ENCODE peak calls at places on chromosomes 5 and 9, in four cellular contexts. U, I, H and Z are unnamed samples.

GRCh38 chr9:72013188-72013877 is 47.1 kb downstream of the C9orf57 start:
- DNase-seq in H (no peak), U (no peak), I (no peak), Z (no peak)

GRCh38 chr9:125493861-125494554 is 213.0 kb downstream of the MAPKAP1 start:
- DNase-seq in H (no peak), I (no peak), U (no peak), Z (no peak)

GRCh38 chr5:106966686-106967315 is 703.9 kb downstream of the EFNA5 start:
- DNase-seq in I (no peak), U (no peak), H (no peak), Z (no peak)

GRCh38 chr9:6944093-6944551 is 186.3 kb downstream of the KDM4C start:
- DNase-seq in U (no peak), I (no peak), H (peak), Z (peak)

GRCh38 chr5:12795333-12795663 is 891.1 kb upstream of the CTNND2 start:
- DNase-seq in I (no peak), H (no peak), U (no peak), Z (no peak)

GRCh38 chr5:37740331-37741066 is 99.3 kb downstream of the GDNF start:
- DNase-seq in H (no peak), U (no peak), I (no peak), Z (no peak)

GRCh38 chr5:121138495-121138907 is 674.4 kb downstream of the PRR16 start:
- DNase-seq in H (no peak), U (no peak), I (no peak), Z (peak)

GRCh38 chr9:97954550-97954989 is 16.6 kb upstream of the HEMGN start:
- DNase-seq in U (peak), I (peak), H (peak), Z (peak)

GRCh38 chr9:93235278-93235960 is 51.5 kb downstream of the WNK2 start:
- DNase-seq in H (no peak), I (no peak), U (no peak), Z (no peak)

GRCh38 chr5:101687630-101688029 is 608.5 kb downstream of the SLCO4C1 start:
- DNase-seq in I (no peak), U (no peak), H (no peak), Z (peak)

GRCh38 chr5:315488-316209 is 5.9 kb upstream of the AHRR start:
- DNase-seq in H (no peak), I (no peak), U (no peak), Z (no peak)

GRCh38 chr5:89263846-89264245 is 380.9 kb upstream of the MEF2C start:
- DNase-seq in H (no peak), U (no peak), I (no peak), Z (no peak)

GRCh38 chr5:1462358-1462757 is 17.1 kb upstream of the SLC6A3 start:
- DNase-seq in H (no peak), U (no peak), I (no peak), Z (no peak)

GRCh38 chr5:657570-657969 is 35.6 kb downstream of the TPPP start:
- DNase-seq in U (no peak), H (no peak), I (no peak), Z (peak)

GRCh38 chr5:163473613-163474243 is 13.3 kb downstream of the HMMR start:
- DNase-seq in H (no peak), I (no peak), U (no peak), Z (peak)

GRCh38 chr9:684055-684949 is 157.2 kb upstream of the DMRT1 start:
- DNase-seq in H (peak), U (no peak), I (no peak), Z (peak)

GRCh38 chr9:132144708-132145365 is 17.0 kb upstream of the NTNG2 start:
- DNase-seq in U (no peak), I (no peak), H (peak), Z (peak)

GRCh38 chr5:36070687-36071571 is 4.2 kb upstream of the UGT3A2 start:
- DNase-seq in I (no peak), H (no peak), U (no peak), Z (no peak)

GRCh38 chr9:22446950-22447606 is 454 bp downstream of the DMRTA1 start:
- DNase-seq in I (peak), U (no peak), H (peak), Z (peak)
- TF ChIP-seq CTCF in I (peak), U (peak), H (peak), Z (no peak)

GRCh38 chr5:157821405-157821804 is 37.5 kb downstream of the CLINT1 start:
- DNase-seq in H (no peak), U (no peak), I (no peak), Z (no peak)

GRCh38 chr5:157823655-157824054 is 35.3 kb downstream of the CLINT1 start:
- DNase-seq in I (no peak), U (no peak), H (no peak), Z (no peak)

GRCh38 chr5:157819502-157820125 is 39.3 kb downstream of the CLINT1 start:
- DNase-seq in H (no peak), U (peak), I (no peak), Z (no peak)

GRCh38 chr5:157820593-157821252 is 38.2 kb downstream of the CLINT1 start:
- DNase-seq in U (peak), H (peak), I (peak), Z (peak)

DNA sequence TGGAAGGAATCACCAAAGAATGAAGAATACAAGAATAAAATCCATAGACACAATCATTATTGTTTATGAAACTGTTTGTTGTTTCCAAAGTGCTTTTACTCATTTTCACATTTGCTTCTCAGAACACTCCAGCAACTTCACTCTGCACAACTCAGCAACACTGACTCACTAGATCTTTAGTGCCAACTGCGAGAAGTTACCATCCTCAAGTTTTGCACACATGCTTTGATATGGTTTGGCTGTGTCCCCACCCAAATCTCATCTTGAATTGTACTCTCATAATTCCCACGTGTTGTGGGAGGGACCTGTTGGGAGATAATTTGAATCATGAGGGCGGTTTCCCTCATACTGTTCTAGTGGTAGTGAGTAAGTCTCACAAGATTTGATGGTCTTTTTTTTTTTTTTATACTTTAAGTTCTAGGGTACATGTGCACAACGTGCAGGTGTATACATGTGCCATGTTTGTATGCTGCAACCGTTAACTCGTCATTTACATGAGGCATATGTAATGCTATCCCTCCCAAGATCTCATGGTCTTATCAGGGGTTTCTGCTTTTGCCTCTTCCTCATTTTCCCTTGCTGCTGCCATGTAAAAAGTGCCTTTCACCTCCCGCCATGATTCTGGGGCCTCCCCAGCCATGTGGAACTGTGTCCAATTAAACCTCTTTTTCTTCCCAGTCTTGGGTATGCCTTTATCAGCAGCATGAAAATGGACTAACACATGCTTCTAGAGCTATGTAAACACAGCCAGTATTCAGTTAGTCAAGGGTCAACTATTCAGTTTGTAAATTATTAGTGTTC is 36.9 kb downstream of the CLINT1 start:
- DNase-seq in U (peak), H (peak), I (no peak), Z (peak)
- TF ChIP-seq CTCF in U (no peak), H (no peak), I (no peak), Z (no peak)

DNA sequence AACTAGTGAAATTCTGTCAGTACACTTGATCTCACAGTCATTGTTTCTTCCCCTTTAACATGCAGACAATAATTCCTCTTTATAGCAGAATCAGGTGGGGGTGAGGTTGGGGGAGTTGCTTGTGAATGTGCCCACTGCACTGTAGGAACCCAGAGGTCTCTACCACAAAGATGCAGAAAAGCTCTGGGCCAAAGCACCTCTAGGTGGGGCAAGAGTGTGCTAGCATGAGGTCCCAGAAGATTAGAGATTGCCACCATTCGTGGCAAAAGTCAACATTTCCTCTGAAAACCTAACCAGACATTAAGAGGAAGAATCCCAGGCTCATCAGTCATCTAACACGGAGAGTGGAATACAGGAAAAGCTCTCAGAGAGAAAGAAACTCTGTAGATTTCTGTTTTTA is 74.5 kb downstream of the PTCD2 start:
- DNase-seq in H (no peak), U (no peak), I (no peak), Z (peak)
- TF ChIP-seq CTCF in H (peak), U (peak), I (no peak), Z (no peak)

GRCh38 chr9:123551636-123552203 is 195.7 kb downstream of the CRB2 start:
- DNase-seq in I (no peak), H (no peak), U (no peak), Z (no peak)
- TF ChIP-seq CTCF in I (no peak), H (no peak), U (no peak), Z (no peak)

GRCh38 chr9:1837453-1838084 is 177.6 kb upstream of the SMARCA2 start:
- DNase-seq in I (peak), U (peak), H (peak), Z (peak)
- TF ChIP-seq CTCF in I (no peak), U (peak), H (peak), Z (peak)

GRCh38 chr9:135514342-135515082 is 6.7 kb upstream of the LCN1 start:
- DNase-seq in H (no peak), U (no peak), I (no peak), Z (no peak)

GRCh38 chr9:135513351-135513846 is 7.8 kb upstream of the LCN1 start:
- DNase-seq in I (no peak), U (no peak), H (no peak), Z (no peak)

GRCh38 chr9:135515083-135515511 is 6.1 kb upstream of the LCN1 start:
- DNase-seq in I (no peak), U (no peak), H (no peak), Z (no peak)

GRCh38 chr9:135512241-135512603 is 9.0 kb upstream of the LCN1 start:
- DNase-seq in U (no peak), I (no peak), H (no peak), Z (no peak)

GRCh38 chr9:135512904-135513303 is 8.3 kb upstream of the LCN1 start:
- DNase-seq in H (no peak), U (no peak), I (no peak), Z (no peak)
- TF ChIP-seq CTCF in H (no peak), U (no peak), I (no peak), Z (no peak)

DNA sequence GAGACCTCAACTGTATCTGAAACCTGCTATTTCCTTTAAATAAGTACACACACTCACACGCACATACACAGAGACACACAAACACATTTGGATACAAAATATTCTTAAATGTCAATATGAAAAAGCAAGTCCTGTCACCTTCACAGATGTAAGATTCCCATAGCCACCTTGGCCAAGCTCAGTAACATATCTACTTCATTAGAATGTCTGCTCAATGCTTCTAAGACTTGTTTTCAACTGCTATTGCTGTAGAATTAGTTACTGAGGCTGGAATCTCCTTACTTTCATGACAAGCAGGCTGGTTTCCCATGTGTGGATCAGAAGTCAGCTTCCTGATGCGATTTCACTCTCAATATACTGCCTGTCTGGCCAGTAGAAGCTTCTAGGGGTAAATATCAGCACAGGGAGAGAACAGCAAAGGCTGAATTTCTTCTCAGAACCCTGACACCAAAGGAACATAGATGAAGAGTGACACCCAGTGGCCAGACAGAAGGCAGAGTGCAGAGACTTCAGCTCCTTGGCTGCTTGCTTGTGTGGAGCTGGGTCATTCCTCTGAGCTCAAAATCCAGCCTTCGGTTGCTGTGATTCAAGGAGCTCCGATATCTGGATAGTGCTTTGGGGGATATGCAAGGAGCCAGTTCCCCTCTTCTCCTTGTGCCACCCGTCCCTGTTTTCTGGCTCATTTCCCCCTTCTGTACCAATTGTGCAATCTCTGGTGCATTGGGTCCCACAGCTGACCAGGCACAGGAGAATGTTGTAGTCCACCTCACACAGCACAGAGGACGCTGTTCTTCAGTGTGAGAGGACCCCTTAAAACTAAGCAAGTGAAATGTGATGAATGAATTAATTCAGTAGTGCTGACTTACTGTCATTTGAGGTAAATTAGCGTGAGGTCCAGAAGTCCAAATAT is 26.6 kb upstream of the ABLIM3 start:
- DNase-seq in H (peak), U (peak), I (peak), Z (peak)
- TF ChIP-seq CTCF in H (peak), U (peak), I (peak), Z (peak)